ENCODE peak calls at places on chromosomes 7 and 10, in four cellular contexts. K is foreskin fibroblast, G is BJ, O is cardiac fibroblast. I is an unnamed sample.

GRCh38 chr10:117005454-117006055 is 568 bp upstream of the SHTN1 start:
- DNase-seq in G (no peak), K (no peak), O (no peak), I (no peak)

GRCh38 chr10:5157501-5157900 is 27.4 kb downstream of the AKR1C8 start:
- DNase-seq in O (no peak), K (no peak), G (no peak), I (no peak)

GRCh38 chr7:107253599-107253998 is 84.8 kb downstream of the HBP1 start:
- DNase-seq in O (no peak), G (no peak), K (no peak), I (no peak)

GRCh38 chr10:52769966-52770365 is 2.6 kb downstream of the MBL2 start:
- DNase-seq in O (no peak), K (no peak), G (no peak), I (no peak)

GRCh38 chr7:137331378-137331777 is 12.2 kb downstream of the PTN start:
- DNase-seq in O (no peak), K (no peak), G (no peak), I (no peak)

GRCh38 chr10:97321807-97322195 is 2.7 kb downstream of the FRAT1 start:
- DNase-seq in O (no peak), G (no peak), K (no peak), I (no peak)

GRCh38 chr7:96388166-96388565 is 66.3 kb upstream of the SLC25A13 start:
- DNase-seq in O (peak; percentile 83), K (peak; percentile 29), G (no peak), I (peak; percentile 36)

GRCh38 chr7:94649313-94649924 is 6.5 kb downstream of the SGCE start:
- DNase-seq in G (no peak), O (no peak), K (no peak), I (no peak)

GRCh38 chr10:109450702-109451101 is 472.6 kb downstream of the XPNPEP1 start:
- DNase-seq in O (no peak), K (no peak), G (no peak), I (no peak)

GRCh38 chr10:23686722-23687121 is 247.8 kb downstream of the OTUD1 start:
- DNase-seq in O (no peak), K (no peak), G (no peak), I (no peak)

DNA sequence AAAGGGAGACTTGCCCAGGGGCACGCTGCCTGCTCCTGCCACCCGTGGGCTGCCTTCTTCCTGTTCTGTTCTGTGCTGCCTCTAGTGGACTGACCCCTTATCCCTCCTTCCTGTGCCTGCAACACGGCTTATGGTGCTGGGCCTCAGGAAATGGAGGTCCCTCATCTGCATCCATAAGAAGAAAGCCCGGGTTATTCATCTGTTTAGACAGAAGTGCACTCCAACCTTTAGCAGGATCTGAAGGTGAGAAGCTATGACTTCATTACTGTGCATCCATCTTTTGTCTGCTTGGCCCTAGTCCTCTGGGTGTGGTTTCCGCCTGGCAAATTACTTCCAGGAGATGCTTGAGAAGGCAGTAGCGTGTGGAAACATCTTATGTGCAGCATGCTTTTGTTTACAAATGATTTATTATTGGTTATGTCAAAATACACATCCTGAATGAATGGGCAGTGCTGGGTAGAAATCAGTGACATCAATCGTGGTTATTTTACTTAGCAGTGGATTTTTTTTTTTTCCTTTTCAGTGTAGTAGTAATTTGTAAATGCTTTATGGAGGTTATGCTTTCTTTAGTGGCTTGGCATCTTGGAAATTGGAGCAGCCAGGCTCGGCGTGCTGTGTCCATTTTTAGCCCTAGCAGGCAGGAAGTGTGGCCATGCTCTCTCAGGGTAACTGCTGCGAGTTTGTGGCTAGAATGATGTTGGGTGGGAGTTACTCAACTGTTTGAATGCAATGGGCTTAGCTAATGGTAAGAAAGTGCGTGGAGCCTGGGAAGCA is 12.7 kb downstream of the PTPRE start:
- DNase-seq in O (peak; percentile 42), G (no peak), K (no peak), I (no peak)
- TF ChIP-seq CTCF in O (peak; percentile 27), G (peak; percentile 14), K (peak; percentile 26), I (no peak)

GRCh38 chr10:50788951-50789904 is 49.5 kb downstream of the ASAH2B start:
- DNase-seq in O (peak; percentile 69), K (peak; percentile 14), G (no peak), I (peak; percentile 41)
- TF ChIP-seq CTCF in O (peak; percentile 58), K (peak; percentile 49), G (peak; percentile 37), I (peak; percentile 79)

GRCh38 chr10:114386446-114386845 is 17.9 kb downstream of the AFAP1L2 start:
- DNase-seq in K (no peak), O (no peak), G (no peak), I (no peak)
- TF ChIP-seq CTCF in K (no peak), O (no peak), G (no peak), I (no peak)

GRCh38 chr10:79230563-79231249 is 116.6 kb upstream of the PPIF start:
- DNase-seq in O (no peak), G (no peak), K (no peak), I (no peak)
- TF ChIP-seq CTCF in O (no peak), G (no peak), K (no peak), I (no peak)

DNA sequence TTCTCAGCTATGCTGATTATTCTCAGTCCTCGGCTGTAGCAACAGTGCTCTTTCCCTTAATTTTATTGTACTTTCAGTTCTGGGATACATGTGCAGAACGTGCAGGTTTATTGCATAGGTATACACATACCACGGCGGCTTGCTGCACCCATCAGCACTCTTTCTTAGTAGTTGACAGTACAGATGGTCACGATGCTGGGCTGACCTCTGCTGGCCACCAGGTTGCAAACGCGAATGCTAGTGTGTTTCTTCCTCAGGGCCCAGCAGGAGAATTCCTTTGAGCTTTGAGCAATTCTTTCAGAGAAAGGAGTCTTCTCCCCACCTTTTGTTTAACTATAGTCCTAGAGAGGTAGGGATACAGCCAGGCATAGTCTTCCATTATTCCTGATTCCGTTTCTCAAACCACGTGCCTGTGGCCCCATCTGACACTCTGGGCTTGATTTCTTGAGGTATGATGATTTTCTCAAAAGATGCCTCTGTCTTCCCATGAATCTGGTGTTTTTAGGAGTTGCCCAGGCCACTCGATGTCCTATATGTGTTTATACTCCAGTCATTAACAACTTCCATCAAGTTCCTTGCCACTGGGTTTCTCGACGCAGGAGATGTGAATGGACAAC is 48.9 kb upstream of the CDC14C start:
- DNase-seq in O (peak; percentile 47), K (no peak), G (no peak), I (peak; percentile 6)
- TF ChIP-seq CTCF in O (peak; percentile 32), K (no peak), G (no peak), I (peak; percentile 69)

DNA sequence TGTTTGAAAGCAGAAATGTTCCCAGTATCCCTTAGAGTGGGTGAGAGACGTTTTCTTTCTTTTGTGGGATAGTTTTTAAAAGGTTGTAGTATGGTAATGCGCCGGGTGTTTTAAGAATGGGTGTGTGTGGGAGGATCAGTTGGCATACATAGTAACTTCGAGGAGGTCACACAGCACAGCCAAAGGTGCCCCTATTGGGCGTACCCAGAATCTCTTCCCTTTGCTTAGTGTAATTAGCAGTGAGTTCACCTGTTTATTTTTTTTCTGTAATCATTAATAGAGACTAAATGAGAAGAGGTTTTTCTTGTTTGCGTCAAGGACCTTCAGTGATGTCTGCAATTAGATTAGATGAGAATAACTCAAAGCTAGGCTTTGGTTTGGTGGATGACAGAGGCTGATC is 1.5 kb downstream of the PLEKHA8 start:
- DNase-seq in O (peak; percentile 10), G (no peak), K (no peak), I (no peak)
- TF ChIP-seq CTCF in O (no peak), G (peak; percentile 3), K (no peak), I (no peak)

GRCh38 chr7:3301831-3302618 is 973 bp downstream of the SDK1 start:
- DNase-seq in O (peak; percentile 34), G (no peak), K (peak; percentile 23), I (no peak)
- TF ChIP-seq CTCF in O (peak; percentile 31), G (peak; percentile 9), K (no peak), I (no peak)

GRCh38 chr7:110442386-110442837 is 648.5 kb upstream of the LRRN3 start:
- DNase-seq in G (no peak), O (peak; percentile 53), K (peak; percentile 5), I (peak; percentile 56)
- TF ChIP-seq CTCF in G (peak; percentile 41), O (peak; percentile 54), K (no peak), I (peak; percentile 83)